ENCODE peak calls at places on chromosomes 13 and 19, in four cellular contexts. T is K562, H is H1, I is HepG2. P is an unnamed sample.

GRCh38 chr19:33416307-33417215 is 43.1 kb downstream of the CEBPG start:
- DNase-seq in T (peak; percentile 84), H (peak; percentile 91), I (peak; percentile 44), P (peak; percentile 87)

GRCh38 chr19:15108145-15108844 is 1.1 kb downstream of the SYDE1 start:
- DNase-seq in T (no peak), H (no peak), I (no peak), P (no peak)

GRCh38 chr13:114259374-114259773 is 22.0 kb upstream of the UPF3A start:
- DNase-seq in T (no peak), H (no peak), I (no peak), P (no peak)

GRCh38 chr13:21336609-21337008 is 122.5 kb downstream of the ZDHHC20 start:
- DNase-seq in T (no peak), H (no peak), I (no peak), P (no peak)

GRCh38 chr13:97359181-97360057 is 74.5 kb upstream of the RAP2A start:
- DNase-seq in T (peak; percentile 43), H (no peak), I (peak; percentile 73), P (peak; percentile 40)

GRCh38 chr19:18519962-18520847 is 1.7 kb downstream of the ELL start:
- DNase-seq in T (peak; percentile 60), H (peak; percentile 68), I (peak; percentile 95), P (peak; percentile 67)

GRCh38 chr19:41537789-41538188 is 38.2 kb upstream of the CEACAM21 start:
- DNase-seq in T (peak; percentile 22), H (no peak), I (peak; percentile 6), P (peak; percentile 41)

GRCh38 chr13:47184311-47184710 is 287.5 kb upstream of the HTR2A start:
- DNase-seq in T (no peak), H (no peak), I (no peak), P (no peak)

GRCh38 chr13:78334059-78334458 is 269.3 kb downstream of the POU4F1 start:
- DNase-seq in T (no peak), H (no peak), I (no peak), P (no peak)

GRCh38 chr19:42693760-42694350 is 46.4 kb downstream of the PSG3 start:
- DNase-seq in T (peak; percentile 43), H (no peak), I (peak; percentile 49), P (peak; percentile 63)

GRCh38 chr13:32334676-32335075 is 19.4 kb downstream of the BRCA2 start:
- DNase-seq in T (no peak), H (no peak), I (peak; percentile 7), P (no peak)

GRCh38 chr19:33687761-33688656 is 66.3 kb downstream of the CHST8 start:
- DNase-seq in T (no peak), H (no peak), I (no peak), P (no peak)

GRCh38 chr13:83895994-83896580 is 13.8 kb upstream of the SLITRK1 start:
- DNase-seq in T (no peak), H (no peak), I (no peak), P (no peak)

GRCh38 chr19:7596191-7596937 is 701 bp downstream of the CAMSAP3 start:
- DNase-seq in T (no peak), H (peak; percentile 59), I (no peak), P (no peak)

GRCh38 chr13:113410472-113411201 is 42.7 kb downstream of the ADPRHL1 start:
- DNase-seq in T (no peak), H (no peak), I (peak; percentile 61), P (no peak)

GRCh38 chr19:12868540-12869112 is 12.6 kb downstream of the DNASE2 start:
- DNase-seq in T (peak; percentile 85), H (peak; percentile 76), I (no peak), P (peak; percentile 71)

GRCh38 chr19:2923510-2923909 is 21.3 kb downstream of the ZNF77 start:
- DNase-seq in T (no peak), H (no peak), I (peak; percentile 21), P (no peak)

GRCh38 chr19:56942749-56943148 is 102.2 kb upstream of the PEG3 start:
- DNase-seq in T (peak; percentile 12), H (no peak), I (no peak), P (no peak)

GRCh38 chr13:50123515-50123861 is 108.2 kb downstream of the KCNRG start:
- DNase-seq in T (no peak), H (no peak), I (no peak), P (no peak)

GRCh38 chr19:4391701-4392543 is 8.4 kb downstream of the SH3GL1 start:
- DNase-seq in T (no peak), H (no peak), I (peak; percentile 84), P (no peak)

GRCh38 chr19:14107581-14108461 is 9.7 kb downstream of the PRKACA start:
- DNase-seq in T (no peak), H (no peak), I (no peak), P (no peak)

GRCh38 chr19:29665826-29666633 is 769 bp downstream of the PLEKHF1 start:
- DNase-seq in T (peak; percentile 18), H (peak; percentile 71), I (no peak), P (peak; percentile 64)

GRCh38 chr13:34421849-34422475 is 520.1 kb upstream of the NBEA start:
- DNase-seq in T (no peak), H (no peak), I (no peak), P (no peak)

GRCh38 chr19:11019262-11019661 is 58.4 kb downstream of the SMARCA4 start:
- DNase-seq in T (no peak), H (no peak), I (no peak), P (no peak)

GRCh38 chr13:101681834-101682233 is 229.4 kb downstream of the ITGBL1 start:
- DNase-seq in T (no peak), H (no peak), I (no peak), P (no peak)

GRCh38 chr19:4284176-4284958 is 5.3 kb downstream of the SHD start:
- DNase-seq in T (peak; percentile 97), H (peak; percentile 89), I (peak; percentile 81), P (peak; percentile 91)

GRCh38 chr13:21130116-21130515 is 46.2 kb downstream of the SKA3 start:
- DNase-seq in T (no peak), H (no peak), I (no peak), P (no peak)

GRCh38 chr13:28099396-28100148 is 804 bp downstream of the FLT3 start:
- DNase-seq in T (no peak), H (no peak), I (no peak), P (no peak)

GRCh38 chr19:29878973-29879654 is 62.9 kb upstream of the URI1 start:
- DNase-seq in T (peak; percentile 87), H (no peak), I (peak; percentile 50), P (peak; percentile 36)

GRCh38 chr13:74290324-74290773 is 156.1 kb upstream of the KLF12 start:
- DNase-seq in T (no peak), H (no peak), I (peak; percentile 9), P (peak; percentile 11)

GRCh38 chr13:77745784-77746183 is 48.3 kb downstream of the SLAIN1 start:
- DNase-seq in T (no peak), H (no peak), I (no peak), P (no peak)

GRCh38 chr19:8702350-8702749 is 3.8 kb upstream of the ACTL9 start:
- DNase-seq in T (no peak), H (no peak), I (no peak), P (no peak)

GRCh38 chr19:3785464-3785937 is 680 bp downstream of the MATK start:
- DNase-seq in T (peak; percentile 64), H (no peak), I (no peak), P (no peak)

GRCh38 chr19:10566658-10567410 is 1.0 kb upstream of the KRI1 start:
- DNase-seq in T (no peak), H (no peak), I (no peak), P (no peak)

GRCh38 chr13:91520952-91521351 is 122.5 kb downstream of the GPC5 start:
- DNase-seq in T (no peak), H (no peak), I (no peak), P (no peak)

DNA sequence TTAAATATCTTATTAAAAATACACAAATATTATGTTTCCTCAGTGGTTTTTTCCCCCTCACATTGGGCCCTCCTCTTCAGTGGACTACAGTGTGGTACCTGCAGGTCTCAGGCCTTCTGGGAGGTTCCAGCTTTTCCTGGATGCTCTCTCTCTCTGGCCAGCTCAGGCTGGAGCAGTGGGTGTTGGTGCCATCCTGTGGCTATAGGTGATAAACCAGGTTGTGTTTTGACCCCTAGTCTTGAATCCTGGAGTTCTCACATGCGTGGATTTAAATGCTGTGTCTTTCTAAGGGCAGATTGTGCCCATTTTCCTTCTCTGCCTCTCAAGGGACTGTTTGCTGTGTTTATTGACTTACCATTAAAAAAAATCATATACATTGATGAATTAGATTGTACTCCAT is 41.2 kb upstream of the ZNF527 start:
- DNase-seq in T (no peak), H (no peak), I (peak; percentile 32), P (peak; percentile 44)
- TF ChIP-seq JUN in T (no peak), H (no peak), I (no peak), P (no peak)

DNA sequence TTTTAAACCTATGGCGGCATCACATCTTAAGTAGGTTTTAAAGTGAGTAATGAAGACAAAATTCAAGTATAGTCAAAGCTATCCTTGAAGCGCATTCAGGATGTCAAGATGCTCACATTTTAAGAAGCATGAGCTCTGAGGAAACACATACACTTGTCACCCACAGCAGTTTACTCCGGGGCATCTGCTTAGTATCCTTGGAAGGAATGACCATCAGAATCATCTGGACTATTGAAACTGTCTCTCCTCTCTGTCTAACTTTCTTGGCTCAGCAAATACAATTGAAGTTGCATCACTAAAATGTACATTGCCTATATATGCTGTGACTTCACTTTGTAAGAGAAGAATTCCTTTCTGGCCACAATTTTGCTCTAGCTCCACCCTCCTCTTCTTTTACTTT is 906.4 kb downstream of the PCDH9 start:
- DNase-seq in T (no peak), H (no peak), I (no peak), P (no peak)
- TF ChIP-seq CREB1 in T (no peak), H (no peak), I (no peak), P (no peak)

DNA sequence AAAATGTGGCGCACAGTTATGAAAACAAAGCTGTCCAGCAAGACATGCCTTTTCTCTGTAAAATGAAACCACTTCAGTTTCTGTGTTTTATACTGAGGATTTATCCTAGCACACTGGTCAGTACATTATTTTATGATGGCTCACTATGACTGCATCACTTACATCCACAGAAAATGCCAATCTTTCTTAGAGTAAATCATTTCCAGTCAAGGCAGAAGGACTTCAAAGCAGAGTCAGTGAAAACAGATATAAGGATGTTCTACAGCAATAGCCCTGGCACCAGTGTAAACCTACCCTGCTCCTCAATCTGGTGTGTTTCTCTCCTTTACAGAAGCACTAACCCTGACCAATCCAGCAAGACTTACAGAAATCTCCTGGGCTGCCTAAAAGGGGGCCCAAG is 473.5 kb downstream of the GPC6 start:
- DNase-seq in T (no peak), H (no peak), I (no peak), P (no peak)
- TF ChIP-seq SP1 in T (no peak), H (no peak), I (no peak), P (no peak)

DNA sequence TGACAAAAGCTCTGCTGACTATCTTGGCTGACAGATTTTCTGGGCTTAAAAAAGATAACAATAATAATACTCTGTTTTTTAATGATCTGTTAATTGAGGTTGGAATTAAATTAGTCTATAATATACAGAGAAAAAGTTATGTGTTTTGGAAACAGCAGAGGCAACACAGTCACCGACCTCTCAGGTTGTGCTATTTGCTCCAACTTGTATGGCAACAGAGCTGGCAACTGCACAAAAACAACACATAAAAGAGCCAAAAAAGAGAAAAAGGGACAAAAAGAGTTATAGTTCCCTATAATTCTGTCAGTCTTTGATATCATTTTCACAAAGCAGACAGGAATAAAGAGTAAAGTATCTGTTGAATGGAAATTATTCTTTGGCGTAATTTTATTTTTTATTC is 102.3 kb upstream of the POSTN start:
- DNase-seq in T (no peak), H (no peak), I (no peak), P (no peak)
- TF ChIP-seq JUN in T (no peak), H (no peak), I (no peak), P (no peak)

P was measured in WTC11.